ENCODE peak calls at places on chromosome 6, in nine cellular contexts. One of them, this sample, is unnamed. For H3K9me3, the result is how much of the 10 kb centered on the place peaks cover.

GRCh38 chr6:56799966-56800365 is 154.9 kb upstream of the BEND6 start:
- DNase-seq in heart right ventricle: no peak
- DNase-seq in NT2/D1: no peak
- DNase-seq in lower lobe of right lung: no peak
- DNase-seq in suprapubic skin: no peak
- DNase-seq in OCI-LY7: no peak
- DNase-seq in fibroblast of lung: peak
- DNase-seq in astrocyte: no peak
- DNase-seq in IMR-90: no peak
- DNase-seq in this sample: no peak

GRCh38 chr6:54860739-54861138 is 14.2 kb downstream of the FAM83B start:
- DNase-seq in heart right ventricle: no peak
- DNase-seq in NT2/D1: no peak
- DNase-seq in lower lobe of right lung: no peak
- DNase-seq in suprapubic skin: no peak
- DNase-seq in OCI-LY7: no peak
- DNase-seq in fibroblast of lung: peak
- DNase-seq in astrocyte: peak
- DNase-seq in IMR-90: peak
- DNase-seq in this sample: no peak

GRCh38 chr6:170497845-170498281 is 55.2 kb downstream of the PSMB1 start:
- DNase-seq in heart right ventricle: no peak
- DNase-seq in NT2/D1: peak
- DNase-seq in lower lobe of right lung: no peak
- DNase-seq in suprapubic skin: no peak
- DNase-seq in OCI-LY7: no peak
- DNase-seq in fibroblast of lung: peak
- DNase-seq in astrocyte: peak
- DNase-seq in IMR-90: no peak
- DNase-seq in this sample: no peak

GRCh38 chr6:11209941-11210340 is 22.5 kb downstream of the NEDD9 start:
- DNase-seq in heart right ventricle: no peak
- DNase-seq in NT2/D1: no peak
- DNase-seq in lower lobe of right lung: no peak
- DNase-seq in suprapubic skin: no peak
- DNase-seq in OCI-LY7: no peak
- DNase-seq in fibroblast of lung: peak
- DNase-seq in astrocyte: peak
- DNase-seq in IMR-90: peak
- DNase-seq in this sample: no peak

GRCh38 chr6:137623293-137623692 is 129.1 kb upstream of the OLIG3 start:
- DNase-seq in heart right ventricle: no peak
- DNase-seq in NT2/D1: no peak
- DNase-seq in lower lobe of right lung: no peak
- DNase-seq in suprapubic skin: no peak
- DNase-seq in OCI-LY7: no peak
- DNase-seq in fibroblast of lung: no peak
- DNase-seq in astrocyte: no peak
- DNase-seq in IMR-90: no peak
- DNase-seq in this sample: no peak

GRCh38 chr6:7615611-7616383 is 25.8 kb downstream of the SNRNP48 start:
- DNase-seq in heart right ventricle: no peak
- DNase-seq in NT2/D1: no peak
- DNase-seq in lower lobe of right lung: no peak
- DNase-seq in suprapubic skin: no peak
- DNase-seq in OCI-LY7: peak
- DNase-seq in fibroblast of lung: peak
- DNase-seq in astrocyte: peak
- DNase-seq in IMR-90: peak
- DNase-seq in this sample: no peak

GRCh38 chr6:22828179-22829062 is 259.1 kb downstream of the HDGFL1 start:
- DNase-seq in heart right ventricle: no peak
- DNase-seq in NT2/D1: no peak
- DNase-seq in lower lobe of right lung: no peak
- DNase-seq in suprapubic skin: no peak
- DNase-seq in OCI-LY7: no peak
- DNase-seq in fibroblast of lung: peak
- DNase-seq in astrocyte: peak
- DNase-seq in IMR-90: peak
- DNase-seq in this sample: no peak

GRCh38 chr6:46276571-46277142 is 105.9 kb upstream of the ENPP5 start:
- DNase-seq in heart right ventricle: no peak
- DNase-seq in NT2/D1: no peak
- DNase-seq in lower lobe of right lung: no peak
- DNase-seq in suprapubic skin: no peak
- DNase-seq in OCI-LY7: no peak
- DNase-seq in fibroblast of lung: no peak
- DNase-seq in astrocyte: no peak
- DNase-seq in IMR-90: no peak
- DNase-seq in this sample: no peak

GRCh38 chr6:44831002-44831610 is 443.6 kb downstream of the CDC5L start:
- DNase-seq in heart right ventricle: no peak
- DNase-seq in NT2/D1: peak
- DNase-seq in lower lobe of right lung: no peak
- DNase-seq in suprapubic skin: no peak
- DNase-seq in OCI-LY7: no peak
- DNase-seq in fibroblast of lung: peak
- DNase-seq in astrocyte: peak
- DNase-seq in IMR-90: no peak
- DNase-seq in this sample: no peak

GRCh38 chr6:19301980-19302379 is 535.2 kb upstream of the ID4 start:
- DNase-seq in heart right ventricle: no peak
- DNase-seq in NT2/D1: no peak
- DNase-seq in lower lobe of right lung: no peak
- DNase-seq in suprapubic skin: no peak
- DNase-seq in OCI-LY7: no peak
- DNase-seq in fibroblast of lung: peak
- DNase-seq in astrocyte: peak
- DNase-seq in IMR-90: peak
- DNase-seq in this sample: no peak

GRCh38 chr6:25959890-25960531 is 2.6 kb upstream of the TRIM38 start:
- DNase-seq in heart right ventricle: no peak
- DNase-seq in NT2/D1: no peak
- DNase-seq in lower lobe of right lung: no peak
- DNase-seq in suprapubic skin: no peak
- DNase-seq in OCI-LY7: peak
- DNase-seq in fibroblast of lung: peak
- DNase-seq in astrocyte: peak
- DNase-seq in IMR-90: peak
- DNase-seq in this sample: no peak

GRCh38 chr6:110043366-110043994 is 65.4 kb downstream of the GPR6 start:
- DNase-seq in heart right ventricle: no peak
- DNase-seq in NT2/D1: no peak
- DNase-seq in lower lobe of right lung: no peak
- DNase-seq in suprapubic skin: no peak
- DNase-seq in OCI-LY7: no peak
- DNase-seq in fibroblast of lung: no peak
- DNase-seq in astrocyte: no peak
- DNase-seq in IMR-90: no peak
- DNase-seq in this sample: no peak

GRCh38 chr6:167094436-167094819 is 28.5 kb upstream of the CCR6 start:
- DNase-seq in heart right ventricle: no peak
- DNase-seq in NT2/D1: no peak
- DNase-seq in lower lobe of right lung: no peak
- DNase-seq in suprapubic skin: no peak
- DNase-seq in OCI-LY7: no peak
- DNase-seq in fibroblast of lung: peak
- DNase-seq in astrocyte: peak
- DNase-seq in IMR-90: no peak
- DNase-seq in this sample: no peak

GRCh38 chr6:167094820-167095637 is 27.9 kb upstream of the CCR6 start:
- DNase-seq in heart right ventricle: no peak
- DNase-seq in NT2/D1: no peak
- DNase-seq in lower lobe of right lung: no peak
- DNase-seq in suprapubic skin: no peak
- DNase-seq in OCI-LY7: peak
- DNase-seq in fibroblast of lung: no peak
- DNase-seq in astrocyte: no peak
- DNase-seq in IMR-90: no peak
- DNase-seq in this sample: no peak

GRCh38 chr6:167092672-167093339 is 30.1 kb upstream of the CCR6 start:
- DNase-seq in heart right ventricle: no peak
- DNase-seq in NT2/D1: no peak
- DNase-seq in lower lobe of right lung: no peak
- DNase-seq in suprapubic skin: no peak
- DNase-seq in OCI-LY7: no peak
- DNase-seq in fibroblast of lung: no peak
- DNase-seq in astrocyte: no peak
- DNase-seq in IMR-90: no peak
- DNase-seq in this sample: no peak

GRCh38 chr6:167093406-167093921 is 29.4 kb upstream of the CCR6 start:
- DNase-seq in heart right ventricle: no peak
- DNase-seq in NT2/D1: no peak
- DNase-seq in lower lobe of right lung: no peak
- DNase-seq in suprapubic skin: no peak
- DNase-seq in OCI-LY7: no peak
- DNase-seq in fibroblast of lung: no peak
- DNase-seq in astrocyte: no peak
- DNase-seq in IMR-90: no peak
- DNase-seq in this sample: no peak

DNA sequence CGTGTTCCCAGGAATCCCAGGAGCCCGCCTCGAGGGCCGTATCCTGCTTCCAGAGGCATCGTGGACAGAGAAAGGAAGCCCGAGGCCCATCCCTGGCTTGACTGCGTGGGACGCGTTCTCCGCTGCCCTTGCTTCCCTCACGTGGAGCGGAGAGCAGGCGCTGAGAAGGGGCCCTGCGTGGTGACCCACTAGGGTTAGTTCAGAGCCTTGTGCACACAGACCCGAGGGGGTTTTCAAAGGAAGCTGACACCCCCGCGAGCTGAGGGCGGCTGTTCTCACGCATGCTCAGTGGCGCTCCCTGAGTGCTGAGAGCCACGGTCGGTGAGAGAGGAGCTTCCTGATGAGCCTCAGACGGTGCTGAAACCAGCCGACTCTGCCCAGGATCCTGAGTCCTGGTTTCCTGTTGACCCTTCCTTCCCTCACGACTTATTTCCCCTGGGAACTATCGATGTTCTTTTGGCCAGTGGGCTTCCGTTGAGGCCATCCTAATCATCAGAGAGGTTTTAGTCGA is 28.9 kb upstream of the CCR6 start:
- DNase-seq in heart right ventricle: no peak
- DNase-seq in NT2/D1: no peak
- DNase-seq in lower lobe of right lung: no peak
- DNase-seq in suprapubic skin: no peak
- DNase-seq in OCI-LY7: no peak
- DNase-seq in fibroblast of lung: no peak
- DNase-seq in astrocyte: no peak
- DNase-seq in IMR-90: no peak
- DNase-seq in this sample: no peak
- H3K4me3 ChIP-seq in heart right ventricle: no peak
- H3K4me3 ChIP-seq in NT2/D1: no peak
- H3K4me3 ChIP-seq in lower lobe of right lung: peak
- H3K4me3 ChIP-seq in suprapubic skin: peak
- H3K4me3 ChIP-seq in OCI-LY7: peak
- H3K4me3 ChIP-seq in fibroblast of lung: no peak
- H3K4me3 ChIP-seq in astrocyte: no peak
- H3K4me3 ChIP-seq in IMR-90: no peak
- H3K4me3 ChIP-seq in this sample: no peak

GRCh38 chr6:61682562-61682961 is 603.5 kb downstream of the KHDRBS2 start:
- DNase-seq in heart right ventricle: no peak
- DNase-seq in NT2/D1: no peak
- DNase-seq in lower lobe of right lung: no peak
- DNase-seq in suprapubic skin: no peak
- DNase-seq in OCI-LY7: no peak
- DNase-seq in fibroblast of lung: no peak
- DNase-seq in astrocyte: no peak
- DNase-seq in IMR-90: no peak
- DNase-seq in this sample: no peak
- H3K9me3 ChIP-seq in heart right ventricle: under half
- H3K9me3 ChIP-seq in NT2/D1: under half
- H3K9me3 ChIP-seq in lower lobe of right lung: under half
- H3K9me3 ChIP-seq in suprapubic skin: under half
- H3K9me3 ChIP-seq in OCI-LY7: under half
- H3K9me3 ChIP-seq in fibroblast of lung: under half
- H3K9me3 ChIP-seq in astrocyte: under half
- H3K9me3 ChIP-seq in IMR-90: under half
- H3K9me3 ChIP-seq in this sample: under half

GRCh38 chr6:136225496-136225895 is 24.6 kb downstream of the MTFR2 start:
- DNase-seq in heart right ventricle: no peak
- DNase-seq in NT2/D1: no peak
- DNase-seq in lower lobe of right lung: no peak
- DNase-seq in suprapubic skin: no peak
- DNase-seq in OCI-LY7: no peak
- DNase-seq in fibroblast of lung: peak
- DNase-seq in astrocyte: no peak
- DNase-seq in IMR-90: peak
- DNase-seq in this sample: no peak

GRCh38 chr6:136226027-136226673 is 24.0 kb downstream of the MTFR2 start:
- DNase-seq in heart right ventricle: no peak
- DNase-seq in NT2/D1: no peak
- DNase-seq in lower lobe of right lung: peak
- DNase-seq in suprapubic skin: peak
- DNase-seq in OCI-LY7: peak
- DNase-seq in fibroblast of lung: peak
- DNase-seq in astrocyte: peak
- DNase-seq in IMR-90: peak
- DNase-seq in this sample: peak

GRCh38 chr6:136230219-136230980 is 19.7 kb downstream of the MTFR2 start:
- DNase-seq in heart right ventricle: no peak
- DNase-seq in NT2/D1: no peak
- DNase-seq in lower lobe of right lung: no peak
- DNase-seq in suprapubic skin: no peak
- DNase-seq in OCI-LY7: no peak
- DNase-seq in fibroblast of lung: peak
- DNase-seq in astrocyte: no peak
- DNase-seq in IMR-90: peak
- DNase-seq in this sample: no peak

GRCh38 chr6:136228811-136229210 is 21.3 kb downstream of the MTFR2 start:
- DNase-seq in heart right ventricle: no peak
- DNase-seq in NT2/D1: no peak
- DNase-seq in lower lobe of right lung: no peak
- DNase-seq in suprapubic skin: no peak
- DNase-seq in OCI-LY7: peak
- DNase-seq in fibroblast of lung: no peak
- DNase-seq in astrocyte: no peak
- DNase-seq in IMR-90: no peak
- DNase-seq in this sample: no peak

GRCh38 chr6:136226674-136227377 is 23.3 kb downstream of the MTFR2 start:
- DNase-seq in heart right ventricle: no peak
- DNase-seq in NT2/D1: no peak
- DNase-seq in lower lobe of right lung: no peak
- DNase-seq in suprapubic skin: no peak
- DNase-seq in OCI-LY7: no peak
- DNase-seq in fibroblast of lung: peak
- DNase-seq in astrocyte: no peak
- DNase-seq in IMR-90: peak
- DNase-seq in this sample: no peak
- H3K4me3 ChIP-seq in heart right ventricle: no peak
- H3K4me3 ChIP-seq in NT2/D1: no peak
- H3K4me3 ChIP-seq in lower lobe of right lung: peak
- H3K4me3 ChIP-seq in suprapubic skin: peak
- H3K4me3 ChIP-seq in OCI-LY7: no peak
- H3K4me3 ChIP-seq in fibroblast of lung: no peak
- H3K4me3 ChIP-seq in astrocyte: no peak
- H3K4me3 ChIP-seq in IMR-90: no peak
- H3K4me3 ChIP-seq in this sample: no peak

GRCh38 chr6:27452496-27452897 is 20.4 kb downstream of the ZNF184 start:
- DNase-seq in heart right ventricle: no peak
- DNase-seq in NT2/D1: no peak
- DNase-seq in lower lobe of right lung: no peak
- DNase-seq in suprapubic skin: no peak
- DNase-seq in OCI-LY7: peak
- DNase-seq in fibroblast of lung: peak
- DNase-seq in astrocyte: no peak
- DNase-seq in IMR-90: peak
- DNase-seq in this sample: no peak
- H3K9me3 ChIP-seq in heart right ventricle: half or more
- H3K9me3 ChIP-seq in NT2/D1: half or more
- H3K9me3 ChIP-seq in lower lobe of right lung: half or more
- H3K9me3 ChIP-seq in suprapubic skin: half or more
- H3K9me3 ChIP-seq in OCI-LY7: half or more
- H3K9me3 ChIP-seq in fibroblast of lung: under half
- H3K9me3 ChIP-seq in astrocyte: half or more
- H3K9me3 ChIP-seq in IMR-90: half or more
- H3K9me3 ChIP-seq in this sample: half or more

This sample was measured in tibial artery.